ENCODE peak calls at places on chromosomes 12 and 14, in four cellular contexts. G is HuH-7.5; V is RPMI7951; F is activated T-helper 1 cell treated with anti-CD3 and anti-CD28 coated beads, Interleukin-12 subunit alpha, Interleukin-12 subunit beta, Interleukin-2, Interleukin-4 antibody, amounts not matched to agents 30 ng/mL and 10 ng/mL and 1 ng/mL, durations not matched to agents 14 hours and 24 hours and 36 hours. B is an unnamed sample.

GRCh38 chr12:116806845-116807440 is 68.8 kb downstream of the RNFT2 start:
- DNase-seq in G (no peak), V (peak), F (no peak), B (no peak)

GRCh38 chr12:14057895-14058294 is 76.5 kb upstream of the GRIN2B start:
- DNase-seq in G (no peak), V (no peak), F (no peak), B (no peak)

GRCh38 chr12:108765289-108765764 is 34.0 kb upstream of the CORO1C start:
- DNase-seq in G (no peak), V (no peak), F (no peak), B (no peak)

GRCh38 chr14:22908601-22909000 is 10.3 kb downstream of the RBM23 start:
- DNase-seq in G (no peak), V (no peak), F (no peak), B (no peak)

GRCh38 chr14:63496837-63497400 is 46.3 kb downstream of the PPP2R5E start:
- DNase-seq in G (no peak), V (no peak), F (no peak), B (no peak)

GRCh38 chr14:22626590-22626989 is 17.6 kb downstream of the OR6J1 start:
- DNase-seq in G (no peak), V (no peak), F (no peak), B (no peak)

GRCh38 chr12:48615681-48616080 is 45.8 kb upstream of the LALBA start:
- DNase-seq in G (no peak), V (peak), F (no peak), B (no peak)

GRCh38 chr12:91483471-91483985 is 300.9 kb upstream of the DCN start:
- DNase-seq in G (no peak), V (no peak), F (no peak), B (no peak)

GRCh38 chr12:70576341-70577282 is 60.6 kb downstream of the PTPRB start:
- DNase-seq in G (peak), V (peak), F (no peak), B (peak)

B was measured in T1000.